ENCODE peak calls at places on chromosomes 6 and 20, in five cellular contexts. X, S, F, Q and J are unnamed samples.

GRCh38 chr6:167492096-167492449 is 167.2 kb downstream of the TTLL2 start:
- DNase-seq in X (peak), S (no peak), F (peak), Q (no peak), J (no peak)

GRCh38 chr20:41443667-41444066 is 77.0 kb upstream of the EMILIN3 start:
- DNase-seq in X (no peak), S (no peak), F (no peak), Q (no peak), J (peak)

GRCh38 chr6:44192428-44193041 is 24.2 kb upstream of the MYMX start:
- DNase-seq in X (no peak), S (no peak), F (no peak), Q (no peak), J (peak)

GRCh38 chr6:6788394-6789020 is 200.0 kb downstream of the LY86 start:
- DNase-seq in X (no peak), S (no peak), F (no peak), Q (peak), J (peak)

GRCh38 chr20:22601361-22602141 is 17.2 kb upstream of the FOXA2 start:
- DNase-seq in X (no peak), S (no peak), F (no peak), Q (no peak), J (no peak)

GRCh38 chr6:43277643-43278523 is 20.2 kb upstream of the SLC22A7 start:
- DNase-seq in X (no peak), S (peak), F (no peak), Q (no peak), J (no peak)

GRCh38 chr6:43773050-43773956 is 3.3 kb downstream of the VEGFA start:
- DNase-seq in X (peak), S (peak), F (peak), Q (peak), J (peak)

GRCh38 chr6:41638801-41639555 is 710 bp downstream of the MDFI start:
- DNase-seq in X (peak), S (no peak), F (no peak), Q (no peak), J (no peak)

GRCh38 chr20:23350855-23351838 is 556 bp downstream of the NXT1 start:
- DNase-seq in X (peak), S (peak), F (peak), Q (peak), J (peak)

GRCh38 chr20:63874254-63874653 is 9.2 kb downstream of the TPD52L2 start:
- DNase-seq in X (no peak), S (no peak), F (no peak), Q (no peak), J (no peak)

GRCh38 chr6:37265876-37266275 is 7.9 kb upstream of the TMEM217 start:
- DNase-seq in X (no peak), S (no peak), F (no peak), Q (no peak), J (no peak)

GRCh38 chr6:170122676-170123075 is 168.2 kb downstream of the DLL1 start:
- DNase-seq in X (no peak), S (no peak), F (no peak), Q (no peak), J (no peak)

GRCh38 chr6:3654898-3655297 is 96.6 kb downstream of the PXDC1 start:
- DNase-seq in X (no peak), S (no peak), F (no peak), Q (no peak), J (no peak)

GRCh38 chr6:129929433-129929832 is 68.3 kb upstream of the TMEM244 start:
- DNase-seq in X (no peak), S (peak), F (no peak), Q (no peak), J (no peak)

GRCh38 chr6:118581489-118581959 is 33.4 kb downstream of the PLN start:
- DNase-seq in X (no peak), S (peak), F (no peak), Q (no peak), J (no peak)

GRCh38 chr6:154732824-154733609 is at the start of gene SCAF8:
- DNase-seq in X (peak), S (peak), F (peak), Q (peak), J (peak)

GRCh38 chr20:42708261-42708660 is 481.4 kb downstream of the PTPRT start:
- DNase-seq in X (no peak), S (no peak), F (no peak), Q (no peak), J (no peak)

GRCh38 chr6:137729866-137730629 is 137.0 kb upstream of the TNFAIP3 start:
- DNase-seq in X (no peak), S (peak), F (no peak), Q (no peak), J (no peak)

GRCh38 chr6:140849441-140849840 is 1283.3 kb upstream of the GJE1 start:
- DNase-seq in X (no peak), S (no peak), F (no peak), Q (no peak), J (no peak)

GRCh38 chr6:184161-184695 is 108.1 kb upstream of the DUSP22 start:
- DNase-seq in X (no peak), S (no peak), F (no peak), Q (no peak), J (no peak)

GRCh38 chr6:2190661-2191389 is 54.6 kb downstream of the GMDS start:
- DNase-seq in X (no peak), S (no peak), F (no peak), Q (no peak), J (no peak)

GRCh38 chr20:5096463-5096862 is 23.3 kb downstream of the PCNA start:
- DNase-seq in X (no peak), S (no peak), F (no peak), Q (no peak), J (no peak)

GRCh38 chr20:8414611-8415274 is 282.7 kb downstream of the PLCB1 start:
- DNase-seq in X (no peak), S (peak), F (no peak), Q (no peak), J (no peak)

GRCh38 chr6:41716516-41717446 is 18.6 kb downstream of the TFEB start:
- DNase-seq in X (peak), S (no peak), F (no peak), Q (no peak), J (no peak)

GRCh38 chr20:22579119-22579427 is 5.3 kb downstream of the FOXA2 start:
- DNase-seq in X (no peak), S (no peak), F (no peak), Q (no peak), J (no peak)

GRCh38 chr20:49519777-49520359 is 37.4 kb upstream of the KCNB1 start:
- DNase-seq in X (no peak), S (no peak), F (no peak), Q (no peak), J (no peak)
- TF ChIP-seq CTCF in X (no peak), S (no peak), F (no peak), Q (no peak), J (no peak)

GRCh38 chr6:146890644-146891434 is 292.1 kb downstream of the ADGB start:
- DNase-seq in X (no peak), S (no peak), F (no peak), Q (no peak), J (no peak)
- TF ChIP-seq CTCF in X (no peak), S (peak), F (no peak), Q (no peak), J (no peak)

GRCh38 chr6:35330541-35331119 is 11.7 kb upstream of the PPARD start:
- DNase-seq in X (no peak), S (no peak), F (no peak), Q (no peak), J (no peak)

GRCh38 chr6:35328108-35328723 is 14.1 kb upstream of the PPARD start:
- DNase-seq in X (no peak), S (no peak), F (no peak), Q (peak), J (no peak)

DNA sequence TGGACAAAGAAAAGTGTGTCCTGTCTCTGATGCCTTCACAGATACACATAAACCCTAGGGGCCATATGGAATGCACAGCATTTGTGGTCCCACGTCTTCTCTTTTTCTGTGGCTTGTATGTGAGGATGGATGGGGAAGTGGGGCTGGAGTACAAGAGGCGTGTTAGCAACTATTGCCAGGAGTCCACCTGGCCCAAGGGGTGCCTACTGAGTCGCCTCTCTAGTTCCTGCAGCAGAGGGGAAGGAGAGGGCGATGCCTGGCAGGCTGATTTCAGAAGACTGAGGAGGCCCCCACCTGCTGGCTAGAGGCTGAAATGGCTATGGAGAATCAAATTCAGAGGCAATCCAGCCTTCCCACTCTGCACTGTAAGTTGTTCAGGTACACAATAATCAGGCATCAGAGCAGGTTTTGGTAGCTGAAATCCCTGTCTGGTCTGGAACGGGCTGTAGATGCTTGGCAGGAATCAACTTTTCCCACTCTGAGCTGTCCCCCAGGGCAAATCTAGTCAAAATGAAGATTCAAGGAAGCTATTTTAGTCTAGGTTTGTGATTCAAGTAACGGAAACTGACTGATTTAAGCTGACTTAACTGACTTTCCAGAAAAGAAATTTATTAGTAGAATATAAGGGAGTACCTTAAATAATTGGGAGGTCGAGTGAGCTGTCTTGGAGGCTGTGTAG is 14.9 kb upstream of the PPARD start:
- DNase-seq in X (peak), S (peak), F (peak), Q (peak), J (peak)
- TF ChIP-seq CTCF in X (peak), S (peak), F (peak), Q (peak), J (peak)

GRCh38 chr20:36573103-36573797 is at the start of gene TGIF2:
- DNase-seq in X (peak), S (peak), F (peak), Q (peak), J (peak)

GRCh38 chr20:36573798-36574277 is 441 bp downstream of the TGIF2 start:
- DNase-seq in X (peak), S (no peak), F (peak), Q (peak), J (peak)

GRCh38 chr20:36574278-36575065 is 1.1 kb downstream of the TGIF2 start:
- DNase-seq in X (peak), S (no peak), F (peak), Q (peak), J (peak)

GRCh38 chr20:36572701-36573102 is 695 bp upstream of the TGIF2 start:
- DNase-seq in X (no peak), S (peak), F (no peak), Q (no peak), J (peak)

GRCh38 chr20:36575066-36575743 is 1.8 kb downstream of the TGIF2 start:
- DNase-seq in X (peak), S (peak), F (peak), Q (no peak), J (peak)
- TF ChIP-seq CTCF in X (no peak), S (no peak), F (no peak), Q (peak), J (no peak)

GRCh38 chr6:111894951-111895350 is 21.7 kb upstream of the FYN start:
- DNase-seq in X (no peak), S (no peak), F (no peak), Q (no peak), J (no peak)

GRCh38 chr6:111898452-111898851 is 25.2 kb upstream of the FYN start:
- DNase-seq in X (no peak), S (no peak), F (no peak), Q (no peak), J (no peak)

GRCh38 chr6:111894272-111894671 is 21.0 kb upstream of the FYN start:
- DNase-seq in X (no peak), S (peak), F (no peak), Q (no peak), J (no peak)

GRCh38 chr6:111900731-111901130 is 27.5 kb upstream of the FYN start:
- DNase-seq in X (no peak), S (no peak), F (no peak), Q (no peak), J (no peak)

DNA sequence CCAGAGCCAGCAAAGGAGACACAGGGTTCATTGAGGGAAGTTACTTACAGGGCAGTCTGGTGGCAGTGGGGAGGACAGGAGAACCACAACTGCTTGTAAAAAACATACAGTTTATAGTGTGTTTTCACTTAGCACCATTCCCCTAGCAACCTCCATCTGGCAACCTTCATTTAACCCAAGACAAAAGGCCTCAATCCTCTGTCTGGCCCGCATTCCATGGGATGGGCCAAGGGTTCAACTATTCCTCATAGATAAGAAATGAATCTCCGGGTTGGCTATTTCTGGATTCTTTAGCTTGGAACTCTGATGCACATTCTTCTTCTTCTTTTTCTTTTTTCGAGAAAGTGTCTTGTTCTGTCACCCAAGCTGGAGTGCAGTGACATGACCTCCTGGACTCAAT is 26.3 kb upstream of the FYN start:
- DNase-seq in X (no peak), S (no peak), F (no peak), Q (no peak), J (no peak)
- TF ChIP-seq CTCF in X (no peak), S (no peak), F (no peak), Q (no peak), J (no peak)

GRCh38 chr6:116287668-116288282 is 8.0 kb upstream of the TSPYL1 start:
- DNase-seq in X (no peak), S (peak), F (no peak), Q (peak), J (peak)
- TF ChIP-seq CTCF in X (peak), S (peak), F (peak), Q (peak), J (peak)

GRCh38 chr6:13375360-13375878 is 47.1 kb upstream of the TBC1D7 start:
- DNase-seq in X (no peak), S (no peak), F (no peak), Q (peak), J (peak)

GRCh38 chr6:13380761-13381160 is 52.4 kb upstream of the TBC1D7 start:
- DNase-seq in X (no peak), S (no peak), F (no peak), Q (no peak), J (no peak)

GRCh38 chr6:13383280-13384163 is 55.2 kb upstream of the TBC1D7 start:
- DNase-seq in X (no peak), S (no peak), F (no peak), Q (peak), J (peak)

GRCh38 chr6:13377054-13377758 is 48.9 kb upstream of the TBC1D7 start:
- DNase-seq in X (no peak), S (no peak), F (no peak), Q (no peak), J (no peak)

DNA sequence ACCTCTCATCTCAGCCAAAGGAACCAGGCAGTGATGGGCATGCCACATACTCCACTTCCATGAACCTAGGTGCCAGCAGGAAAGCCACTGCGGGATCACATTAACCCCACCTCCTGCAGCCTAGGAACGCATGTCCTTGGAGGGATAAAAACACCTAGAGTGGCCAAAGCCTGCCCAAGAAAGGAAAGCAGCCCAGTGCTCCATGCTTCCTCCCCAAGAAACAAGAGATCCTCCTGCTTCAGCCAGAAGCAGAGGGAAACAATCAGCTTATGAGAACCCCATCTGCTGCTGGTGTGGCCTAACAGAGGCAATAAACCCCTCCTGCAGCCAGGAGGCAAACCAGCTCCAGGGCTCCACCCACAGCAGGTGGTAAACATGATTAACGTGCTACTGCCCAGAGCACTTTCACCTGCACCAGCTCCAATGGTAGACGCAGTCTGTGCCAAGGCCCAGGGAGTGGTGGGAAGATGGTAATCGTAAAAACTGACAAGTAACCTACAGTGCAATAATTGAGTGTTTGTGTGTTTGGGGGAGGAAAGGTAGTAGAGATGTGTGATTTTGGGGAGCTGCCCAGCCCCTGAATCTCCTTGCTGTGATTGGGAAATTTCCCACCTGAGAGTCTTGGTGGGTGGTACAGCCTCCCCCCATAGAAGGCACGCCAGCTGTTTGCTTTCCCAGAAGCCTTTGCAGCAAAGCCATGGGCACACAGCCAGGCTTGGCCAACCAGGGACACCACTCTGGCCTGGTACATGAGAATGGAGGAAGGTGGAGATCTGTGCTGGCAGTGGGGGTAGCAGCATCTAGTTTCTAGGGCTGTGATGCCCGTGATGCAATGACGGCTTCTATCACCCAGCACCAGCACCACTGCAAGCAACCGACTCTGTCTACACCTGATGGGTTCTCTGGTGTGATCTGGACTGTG is 50.6 kb upstream of the TBC1D7 start:
- DNase-seq in X (no peak), S (no peak), F (no peak), Q (peak), J (no peak)
- TF ChIP-seq CTCF in X (no peak), S (no peak), F (no peak), Q (peak), J (no peak)

GRCh38 chr6:128068110-128068460 is 167.2 kb upstream of the THEMIS start:
- DNase-seq in X (no peak), S (no peak), F (no peak), Q (no peak), J (no peak)
- TF ChIP-seq CTCF in X (no peak), S (no peak), F (no peak), Q (no peak), J (peak)

GRCh38 chr20:32995802-32996201 is 8.4 kb downstream of the SUN5 start:
- DNase-seq in X (no peak), S (no peak), F (no peak), Q (no peak), J (no peak)
- TF ChIP-seq CTCF in X (no peak), S (peak), F (no peak), Q (peak), J (no peak)